ENCODE peak calls at places on chromosomes 12 and 14, in ten cellular contexts. B, L, I, H, D, P, Z, V, X and S are unnamed samples.

GRCh38 chr12:54394281-54394719 is 9.8 kb upstream of the ZNF385A start:
- DNase-seq in X (peak), D (peak), H (no peak), P (no peak), B (peak), I (no peak), V (peak), Z (peak), L (peak), S (peak)

GRCh38 chr14:76391981-76392690 is 16.2 kb downstream of the ESRRB start:
- DNase-seq in X (no peak), Z (no peak), D (no peak), V (no peak), P (no peak), H (no peak), L (no peak), I (no peak), B (no peak), S (no peak)

GRCh38 chr12:39620664-39621658 is 1.4 kb upstream of the ABCD2 start:
- DNase-seq in X (peak), V (peak), I (peak), H (peak), D (peak), P (no peak), L (no peak), B (no peak), Z (peak), S (no peak)

GRCh38 chr12:65765436-65765813 is 58.9 kb upstream of the HMGA2 start:
- DNase-seq in H (no peak), L (no peak), I (no peak), B (no peak), X (no peak), D (no peak), V (no peak), P (no peak), Z (peak), S (no peak)

GRCh38 chr12:104694711-104695110 is 238.0 kb downstream of the CHST11 start:
- DNase-seq in X (no peak), B (no peak), D (no peak), V (no peak), L (no peak), H (no peak), P (no peak), I (no peak), Z (no peak), S (no peak)

GRCh38 chr12:116892318-116892717 is 11.1 kb upstream of the HRK start:
- DNase-seq in L (no peak), P (no peak), Z (no peak), I (no peak), X (no peak), D (no peak), V (no peak), H (no peak), B (no peak), S (no peak)

GRCh38 chr12:84624601-84625000 is 288.0 kb downstream of the SLC6A15 start:
- DNase-seq in H (no peak), P (no peak), B (no peak), V (no peak), I (no peak), X (no peak), D (no peak), L (no peak), Z (no peak), S (no peak)

GRCh38 chr14:67815573-67816235 is 686 bp downstream of the ZFYVE26 start:
- DNase-seq in X (no peak), B (peak), H (no peak), D (peak), I (no peak), P (no peak), L (no peak), V (no peak), Z (peak), S (no peak)

GRCh38 chr12:28026701-28027100 is 54.2 kb upstream of the PTHLH start:
- DNase-seq in B (no peak), D (no peak), I (no peak), V (no peak), Z (peak), P (no peak), L (no peak), X (no peak), H (no peak), S (no peak)

GRCh38 chr14:101877766-101878165 is 86.6 kb upstream of the DYNC1H1 start:
- DNase-seq in V (no peak), D (no peak), Z (no peak), X (no peak), H (no peak), L (no peak), P (no peak), B (no peak), I (no peak), S (no peak)